ENCODE peak calls at places on chromosomes 7 and 10, in six cellular contexts. S, O, W, K, V and Y are unnamed samples.

GRCh38 chr10:104735036-104735435 is 93.9 kb downstream of the SORCS3 start:
- DNase-seq in S (no peak), O (no peak), W (no peak), K (no peak), V (no peak), Y (no peak)

GRCh38 chr10:24518411-24518810 is 205.3 kb downstream of the ARHGAP21 start:
- DNase-seq in S (no peak), O (no peak), W (no peak), K (no peak), V (no peak), Y (no peak)

GRCh38 chr10:70418229-70418628 is 14.3 kb downstream of the EIF4EBP2 start:
- DNase-seq in S (no peak), O (no peak), W (no peak), K (no peak), V (no peak), Y (no peak)

GRCh38 chr10:49360271-49361177 is 35.4 kb downstream of the DRGX start:
- DNase-seq in S (no peak), O (peak), W (no peak), K (no peak), V (no peak), Y (no peak)

GRCh38 chr10:113539789-113540188 is 13.1 kb upstream of the HABP2 start:
- DNase-seq in S (no peak), O (no peak), W (peak), K (no peak), V (no peak), Y (no peak)

GRCh38 chr7:12945901-12946300 is 258.5 kb downstream of the ARL4A start:
- DNase-seq in S (no peak), O (no peak), W (no peak), K (no peak), V (no peak), Y (no peak)

GRCh38 chr10:66823301-66823700 is 102.5 kb upstream of the LRRTM3 start:
- DNase-seq in S (no peak), O (no peak), W (no peak), K (no peak), V (no peak), Y (no peak)

GRCh38 chr7:99910976-99911375 is 8.4 kb downstream of the TRIM4 start:
- DNase-seq in S (no peak), O (no peak), W (no peak), K (no peak), V (no peak), Y (no peak)

GRCh38 chr10:68856352-68856751 is 29.0 kb downstream of the STOX1 start:
- DNase-seq in S (no peak), O (no peak), W (no peak), K (no peak), V (no peak), Y (no peak)

GRCh38 chr10:17348111-17349008 is 106.0 kb downstream of the ST8SIA6 start:
- DNase-seq in S (no peak), O (no peak), W (peak), K (peak), V (no peak), Y (peak)

GRCh38 chr7:24069751-24070150 is 214.2 kb upstream of the NPY start:
- DNase-seq in S (no peak), O (no peak), W (no peak), K (no peak), V (no peak), Y (no peak)

GRCh38 chr7:88377421-88377820 is 70.7 kb upstream of the STEAP4 start:
- DNase-seq in S (no peak), O (no peak), W (no peak), K (no peak), V (no peak), Y (no peak)

GRCh38 chr10:115129752-115130151 is 36.6 kb downstream of the ATRNL1 start:
- DNase-seq in S (no peak), O (no peak), W (peak), K (peak), V (peak), Y (no peak)

GRCh38 chr7:94423865-94424264 is 29.2 kb downstream of the COL1A2 start:
- DNase-seq in S (no peak), O (no peak), W (peak), K (no peak), V (no peak), Y (no peak)

GRCh38 chr7:87364246-87364645 is 18.8 kb downstream of the CROT start:
- DNase-seq in S (no peak), O (no peak), W (no peak), K (no peak), V (no peak), Y (no peak)

GRCh38 chr10:126119591-126119990 is 223.2 kb downstream of the FANK1 start:
- DNase-seq in S (no peak), O (no peak), W (no peak), K (no peak), V (no peak), Y (no peak)

GRCh38 chr7:108109216-108109908 is 20.8 kb downstream of the LAMB4 start:
- DNase-seq in S (no peak), O (no peak), W (peak), K (no peak), V (peak), Y (no peak)

GRCh38 chr7:19248681-19249080 is 103.5 kb upstream of the FERD3L start:
- DNase-seq in S (no peak), O (no peak), W (no peak), K (no peak), V (no peak), Y (no peak)

GRCh38 chr10:22317771-22318565 is 1.8 kb downstream of the COMMD3 start:
- DNase-seq in S (no peak), O (no peak), W (no peak), K (no peak), V (no peak), Y (no peak)

GRCh38 chr10:30784896-30785605 is 155.5 kb upstream of the LYZL2 start:
- DNase-seq in S (no peak), O (peak), W (peak), K (no peak), V (no peak), Y (peak)

GRCh38 chr10:61757525-61758397 is 95.0 kb downstream of the CABCOCO1 start:
- DNase-seq in S (no peak), O (no peak), W (no peak), K (no peak), V (no peak), Y (no peak)

GRCh38 chr7:516606-517456 is 2.8 kb downstream of the PDGFA start:
- DNase-seq in S (no peak), O (no peak), W (no peak), K (no peak), V (no peak), Y (peak)
- H3K27ac ChIP-seq in S (no peak), O (peak), W (peak), K (no peak), V (no peak), Y (peak)

GRCh38 chr10:91410638-91411367 is 659 bp downstream of the HECTD2 start:
- DNase-seq in S (no peak), O (no peak), W (peak), K (no peak), V (no peak), Y (no peak)
- H3K27ac ChIP-seq in S (peak), O (peak), W (peak), K (peak), V (no peak), Y (peak)

DNA sequence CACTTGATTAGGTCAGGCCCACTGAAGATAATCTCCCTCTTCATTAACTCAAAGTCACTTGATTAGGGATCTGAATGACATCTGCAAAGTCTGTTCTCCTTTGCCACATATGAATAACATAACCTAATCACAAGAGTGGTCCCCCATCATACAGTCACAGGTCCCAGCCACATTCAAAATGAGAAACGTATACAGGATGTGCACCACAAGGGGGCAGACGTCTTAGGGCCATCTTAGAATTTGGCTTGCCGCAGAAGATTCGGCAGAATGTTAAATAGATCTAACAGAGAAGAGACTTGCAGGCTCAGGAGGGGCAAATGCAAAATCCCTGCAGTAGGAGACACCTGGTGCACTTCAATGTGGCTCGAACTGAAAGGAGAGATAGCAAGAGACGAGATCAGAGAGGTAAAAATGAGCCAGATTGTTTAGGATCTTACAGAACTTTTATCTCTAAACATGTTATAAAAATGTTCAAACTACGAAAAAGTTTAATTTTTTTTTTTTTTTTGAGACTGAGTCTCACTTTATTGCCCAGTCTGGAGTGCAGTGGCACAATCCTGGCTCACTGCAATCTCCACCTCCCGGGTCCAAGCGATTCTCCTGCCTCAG is 10.4 kb upstream of the SMC3 start:
- DNase-seq in S (peak), O (no peak), W (peak), K (no peak), V (peak), Y (no peak)
- H3K27ac ChIP-seq in S (no peak), O (no peak), W (no peak), K (no peak), V (no peak), Y (no peak)

DNA sequence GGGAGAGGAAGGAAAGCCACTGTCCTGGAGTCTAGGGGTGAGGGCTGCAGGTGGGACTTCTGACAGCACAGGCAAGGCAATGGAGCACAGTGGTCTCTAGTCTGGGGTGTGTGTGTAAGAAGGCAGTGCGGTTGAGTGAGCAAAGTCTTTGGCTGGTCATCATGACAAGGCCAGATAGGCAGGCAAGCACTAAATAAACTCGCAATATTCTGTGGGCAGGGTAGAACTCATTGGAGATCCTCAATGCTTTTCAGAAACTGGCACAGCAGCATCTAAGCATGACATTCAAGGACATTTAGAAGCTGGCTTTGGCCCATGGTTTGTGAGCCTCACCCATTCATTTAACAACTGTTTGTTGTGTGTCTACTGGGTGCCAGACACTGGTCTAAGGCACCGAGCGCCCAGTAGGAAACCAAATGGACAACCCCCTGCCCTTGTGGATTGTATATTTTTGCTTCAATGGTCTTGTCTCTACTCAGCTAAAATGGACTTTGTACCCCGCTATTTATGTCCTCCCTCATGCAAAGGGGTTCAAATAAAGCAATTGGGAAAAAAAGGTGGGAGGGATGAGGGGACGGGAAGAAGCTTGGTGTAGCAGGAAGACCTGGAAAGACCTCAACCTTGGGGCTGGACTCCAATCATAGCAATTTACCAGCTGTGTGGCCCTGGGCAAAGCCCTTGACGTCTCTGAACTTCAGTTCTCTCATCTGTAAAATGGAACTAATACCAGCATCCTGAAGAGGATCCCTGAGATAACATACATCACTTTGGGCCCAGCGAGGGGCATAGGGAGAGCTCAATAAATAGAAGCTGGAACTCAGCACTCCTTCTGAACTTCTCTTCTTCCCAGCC is 116.0 kb downstream of the NEURL1 start:
- DNase-seq in S (no peak), O (no peak), W (no peak), K (no peak), V (no peak), Y (no peak)
- H3K27ac ChIP-seq in S (no peak), O (no peak), W (peak), K (no peak), V (no peak), Y (no peak)